ENCODE peak calls at places on chromosomes 1 and 21, in ten cellular contexts. P is GM12865; L is AG08396; Z is stimulated activated CD8-positive, alpha-beta memory T cell treated with anti-CD3 and anti-CD28 coated beads, Interleukin-7, amount 100 ng/mL, for 1 hour; I is stimulated activated CD4-positive, alpha-beta T cell treated with anti-CD3 and anti-CD28 coated beads, Interleukin-1b, Interleukin-23, amount 100 ng/mL, for 48 hours; D is activated CD4-positive, alpha-beta T cell treated with anti-CD3 and anti-CD28 coated beads, Interleukin-2, amount 50 U/mL, for 48 hours; A is NCI-H460; Q is ELR; E is right lobe of liver; T is M059J. N is an unnamed sample.

GRCh38 chr1:174968750-174969244 is 30.9 kb upstream of the CACYBP start:
- DNase-seq in A (no peak), P (peak; percentile 87), D (peak; percentile 17), I (no peak), T (peak; percentile 90), L (peak; percentile 9), Z (no peak), E (no peak), Q (peak; percentile 55), N (no peak)

GRCh38 chr1:65068202-65069011 is 79.6 kb upstream of the AK4 start:
- DNase-seq in Z (no peak), T (peak; percentile 27), E (no peak), D (peak; percentile 38), Q (peak; percentile 40), L (peak; percentile 18), A (no peak), P (peak; percentile 14), I (no peak), N (no peak)

GRCh38 chr1:231376101-231376500 is 38.0 kb downstream of the SPRTN start:
- DNase-seq in D (no peak), E (no peak), T (peak; percentile 66), A (no peak), Q (peak; percentile 69), I (no peak), Z (no peak), L (no peak), P (no peak), N (no peak)

GRCh38 chr1:200367841-200368534 is 41.8 kb downstream of the ZNF281 start:
- DNase-seq in D (no peak), L (peak; percentile 28), T (peak; percentile 74), A (no peak), E (no peak), Q (peak; percentile 41), I (no peak), Z (no peak), P (no peak), N (no peak)

GRCh38 chr1:27364696-27365371 is 1.9 kb downstream of the MAP3K6 start:
- DNase-seq in L (no peak), T (no peak), E (no peak), P (no peak), A (no peak), I (no peak), D (no peak), Q (no peak), Z (no peak), N (no peak)

GRCh38 chr1:247172956-247173355 is 1.1 kb upstream of the ZNF124 start:
- DNase-seq in T (no peak), D (no peak), Q (no peak), L (no peak), Z (no peak), A (no peak), E (no peak), P (no peak), I (no peak), N (no peak)

GRCh38 chr1:214418380-214418779 is 133.0 kb downstream of the PTPN14 start:
- DNase-seq in P (no peak), Q (no peak), T (peak; percentile 83), A (no peak), I (no peak), L (no peak), D (no peak), Z (no peak), E (no peak), N (no peak)

GRCh38 chr1:241747992-241748391 is 95.9 kb downstream of the WDR64 start:
- DNase-seq in Z (no peak), D (no peak), L (no peak), E (no peak), Q (no peak), P (no peak), T (no peak), A (no peak), I (no peak), N (no peak)

GRCh38 chr1:65148548-65149390 is 766 bp downstream of the AK4 start:
- DNase-seq in A (no peak), L (peak; percentile 58), P (peak; percentile 76), T (peak; percentile 68), Z (no peak), E (peak; percentile 76), I (peak; percentile 69), Q (peak; percentile 58), D (peak; percentile 81), N (no peak)

GRCh38 chr21:45496151-45496967 is 45.9 kb downstream of the SLC19A1 start:
- DNase-seq in T (no peak), I (no peak), E (peak; percentile 22), P (no peak), L (no peak), Q (no peak), Z (no peak), A (no peak), D (no peak), N (no peak)

GRCh38 chr1:154344977-154345837 is 19.9 kb downstream of the ATP8B2 start:
- DNase-seq in E (no peak), T (no peak), Z (peak; percentile 67), A (no peak), Q (peak; percentile 50), D (peak; percentile 87), L (peak; percentile 50), P (peak; percentile 80), I (peak; percentile 75), N (no peak)

GRCh38 chr1:120179420-120180348 is 3.4 kb upstream of the SEC22B start:
- DNase-seq in I (no peak), Z (no peak), A (peak; percentile 61), D (no peak), P (no peak), E (no peak), Q (peak; percentile 91), L (peak; percentile 39), T (peak; percentile 81), N (no peak)

GRCh38 chr1:37156646-37157045 is 122.3 kb upstream of the GRIK3 start:
- DNase-seq in A (no peak), P (no peak), D (no peak), I (no peak), T (no peak), E (no peak), L (no peak), Z (no peak), Q (no peak), N (peak; percentile 10)

GRCh38 chr1:23405946-23406345 is 18.6 kb downstream of the TCEA3 start:
- DNase-seq in P (no peak), Z (no peak), E (no peak), Q (no peak), L (no peak), A (no peak), I (no peak), T (no peak), D (no peak), N (no peak)

GRCh38 chr1:88982055-88982454 is 10.4 kb downstream of the KYAT3 start:
- DNase-seq in D (no peak), Z (no peak), E (no peak), P (no peak), Q (peak; percentile 31), A (no peak), L (no peak), I (no peak), T (peak; percentile 18), N (no peak)

GRCh38 chr1:55813619-55814018 is 598.5 kb upstream of the USP24 start:
- DNase-seq in E (peak; percentile 81), T (peak; percentile 48), L (peak; percentile 39), Z (no peak), I (no peak), P (no peak), A (no peak), D (no peak), Q (no peak), N (no peak)

GRCh38 chr1:30648408-30649000 is 74.9 kb downstream of the MATN1 start:
- DNase-seq in I (no peak), D (no peak), T (peak; percentile 15), A (no peak), Q (no peak), E (no peak), Z (no peak), L (no peak), P (no peak), N (no peak)

GRCh38 chr1:21397813-21398188 is 42.1 kb upstream of the NBPF3 start:
- DNase-seq in E (peak; percentile 21), T (peak; percentile 37), A (no peak), D (peak; percentile 28), Q (no peak), Z (no peak), P (no peak), I (peak; percentile 12), L (no peak), N (no peak)

GRCh38 chr1:22115281-22115680 is 27.6 kb downstream of the WNT4 start:
- DNase-seq in Q (no peak), T (no peak), L (no peak), A (no peak), D (no peak), Z (no peak), P (no peak), E (no peak), I (no peak), N (no peak)

GRCh38 chr1:207414606-207415108 is 39.5 kb upstream of the CR2 start:
- DNase-seq in E (no peak), Q (no peak), I (peak; percentile 60), Z (no peak), T (no peak), D (peak; percentile 52), P (peak; percentile 96), L (no peak), A (no peak), N (no peak)

GRCh38 chr1:184986250-184986649 is 11.9 kb upstream of the NIBAN1 start:
- DNase-seq in P (no peak), T (peak; percentile 50), E (no peak), A (peak; percentile 13), L (peak; percentile 20), Z (no peak), Q (peak; percentile 44), I (no peak), D (no peak), N (no peak)

GRCh38 chr1:226029093-226029496 is 30.0 kb upstream of the SDE2 start:
- DNase-seq in P (peak; percentile 79), E (peak; percentile 68), Z (no peak), D (no peak), I (no peak), T (no peak), A (no peak), Q (no peak), L (no peak), N (no peak)

GRCh38 chr1:78171736-78172590 is 126.2 kb downstream of the GIPC2 start:
- DNase-seq in L (peak; percentile 14), I (no peak), A (no peak), Z (no peak), P (no peak), D (no peak), T (peak; percentile 91), Q (peak; percentile 89), E (no peak), N (no peak)

GRCh38 chr1:7576946-7577657 is 194.0 kb upstream of the VAMP3 start:
- DNase-seq in I (no peak), Q (peak; percentile 38), D (no peak), E (no peak), L (peak; percentile 35), T (no peak), P (no peak), Z (no peak), A (peak; percentile 12), N (peak; percentile 16)

GRCh38 chr21:46079357-46080170 is 18.3 kb upstream of the COL6A2 start:
- DNase-seq in D (no peak), Q (peak; percentile 93), I (no peak), A (no peak), E (no peak), P (no peak), T (peak; percentile 71), L (peak; percentile 93), Z (no peak), N (no peak)

GRCh38 chr1:10751561-10752085 is 44.8 kb downstream of the CASZ1 start:
- DNase-seq in L (no peak), D (no peak), I (no peak), E (no peak), P (no peak), A (no peak), Z (no peak), T (no peak), Q (no peak), N (no peak)

GRCh38 chr1:3304255-3304654 is 150.2 kb upstream of the ARHGEF16 start:
- DNase-seq in A (no peak), I (no peak), D (no peak), E (no peak), P (no peak), Z (no peak), L (no peak), Q (no peak), T (no peak), N (no peak)

GRCh38 chr1:22203335-22203734 is 60.4 kb upstream of the WNT4 start:
- DNase-seq in I (no peak), Q (no peak), P (no peak), L (no peak), A (no peak), D (no peak), E (no peak), Z (no peak), T (no peak), N (no peak)

N was measured in HCT116.